ENCODE peak calls at places on chromosomes 12 and 14, in seven cellular contexts. U, B, J, E, C, P and X are unnamed samples.

GRCh38 chr12:85036736-85037135 is 585 bp downstream of the LRRIQ1 start:
- DNase-seq in P (no peak), J (no peak), E (no peak), U (no peak), C (no peak), B (peak), X (no peak)

GRCh38 chr14:54901380-54902142 is 1.1 kb downstream of the GCH1 start:
- DNase-seq in J (no peak), B (peak), P (peak), C (no peak), E (peak), U (no peak), X (no peak)

GRCh38 chr12:3662516-3662915 is 90.4 kb downstream of the CRACR2A start:
- DNase-seq in E (no peak), P (no peak), B (no peak), J (peak), U (no peak), C (no peak), X (peak)

GRCh38 chr12:107337354-107338095 is 244.2 kb upstream of the CRY1 start:
- DNase-seq in B (no peak), C (no peak), J (no peak), P (no peak), E (no peak), U (no peak), X (no peak)

GRCh38 chr12:4449862-4450222 is 4.2 kb upstream of the FGF6 start:
- DNase-seq in U (no peak), E (no peak), B (no peak), C (no peak), P (no peak), J (no peak), X (no peak)

GRCh38 chr14:30559638-30560071 is 697 bp downstream of the G2E3 start:
- DNase-seq in U (no peak), B (no peak), P (peak), E (peak), J (peak), C (no peak), X (peak)

GRCh38 chr12:46667547-46667946 is 158.2 kb downstream of the SLC38A4 start:
- DNase-seq in C (no peak), B (no peak), P (no peak), U (no peak), J (no peak), E (peak), X (no peak)

GRCh38 chr12:122981587-122982493 is 1.4 kb downstream of the ARL6IP4 start:
- DNase-seq in E (no peak), J (no peak), B (no peak), C (no peak), U (no peak), P (no peak), X (no peak)

GRCh38 chr14:77498120-77498979 is at the start of gene ISM2:
- DNase-seq in B (peak), E (peak), U (peak), J (peak), P (peak), C (no peak), X (peak)

GRCh38 chr12:31008961-31009840 is 64.5 kb upstream of the DDX11 start:
- DNase-seq in U (no peak), J (no peak), C (no peak), B (no peak), E (no peak), P (no peak), X (no peak)

GRCh38 chr12:117963836-117964235 is 5.0 kb downstream of the KSR2 start:
- DNase-seq in C (no peak), J (no peak), P (no peak), U (no peak), B (no peak), E (no peak), X (no peak)

GRCh38 chr14:98889836-98890185 is 382.2 kb downstream of the BCL11B start:
- DNase-seq in E (no peak), P (no peak), U (no peak), C (no peak), J (no peak), B (no peak), X (no peak)

GRCh38 chr12:120762093-120762492 is 36.5 kb downstream of the ACADS start:
- DNase-seq in P (no peak), U (no peak), J (no peak), B (no peak), C (no peak), E (no peak), X (no peak)

GRCh38 chr12:127107744-127108143 is 1159.2 kb upstream of the TMEM132C start:
- DNase-seq in C (no peak), P (no peak), U (no peak), B (no peak), J (no peak), E (no peak), X (no peak)

GRCh38 chr14:76784881-76785280 is 23.6 kb downstream of the VASH1 start:
- DNase-seq in E (peak), C (no peak), U (peak), B (peak), J (peak), P (peak), X (peak)

GRCh38 chr14:21734457-21735074 is 60.9 kb upstream of the OR4E1 start:
- DNase-seq in J (peak), C (peak), U (peak), B (peak), E (peak), P (peak), X (peak)

GRCh38 chr14:71022015-71022919 is 115.0 kb downstream of the PCNX1 start:
- DNase-seq in C (no peak), P (no peak), U (no peak), B (no peak), E (no peak), J (no peak), X (no peak)

GRCh38 chr14:58501214-58501816 is 73.8 kb downstream of the KIAA0586 start:
- DNase-seq in C (peak), B (peak), U (peak), E (peak), P (peak), J (peak), X (peak)
- TF ChIP-seq MAX in C (no peak), B (no peak), U (no peak), E (no peak), P (no peak), J (no peak), X (no peak)

GRCh38 chr12:12612403-12612802 is 727 bp downstream of the CREBL2 start:
- DNase-seq in P (peak), B (peak), C (no peak), E (peak), U (no peak), J (peak), X (peak)

GRCh38 chr12:12611512-12612306 is at the start of gene CREBL2:
- DNase-seq in B (peak), U (peak), E (peak), C (peak), P (peak), J (peak), X (peak)

GRCh38 chr12:12608557-12608957 is 3.1 kb upstream of the CREBL2 start:
- DNase-seq in E (no peak), B (peak), U (no peak), P (no peak), J (peak), C (peak), X (peak)

GRCh38 chr12:12609692-12610091 is 2.0 kb upstream of the CREBL2 start:
- DNase-seq in P (no peak), E (no peak), C (no peak), U (no peak), B (no peak), J (no peak), X (no peak)

GRCh38 chr12:12610711-12611110 is 965 bp upstream of the CREBL2 start:
- DNase-seq in U (no peak), B (no peak), J (no peak), E (no peak), P (no peak), C (no peak), X (no peak)
- H3K4me3 ChIP-seq in U (no peak), B (peak), J (peak), E (no peak), P (no peak), C (no peak), X (peak)

DNA sequence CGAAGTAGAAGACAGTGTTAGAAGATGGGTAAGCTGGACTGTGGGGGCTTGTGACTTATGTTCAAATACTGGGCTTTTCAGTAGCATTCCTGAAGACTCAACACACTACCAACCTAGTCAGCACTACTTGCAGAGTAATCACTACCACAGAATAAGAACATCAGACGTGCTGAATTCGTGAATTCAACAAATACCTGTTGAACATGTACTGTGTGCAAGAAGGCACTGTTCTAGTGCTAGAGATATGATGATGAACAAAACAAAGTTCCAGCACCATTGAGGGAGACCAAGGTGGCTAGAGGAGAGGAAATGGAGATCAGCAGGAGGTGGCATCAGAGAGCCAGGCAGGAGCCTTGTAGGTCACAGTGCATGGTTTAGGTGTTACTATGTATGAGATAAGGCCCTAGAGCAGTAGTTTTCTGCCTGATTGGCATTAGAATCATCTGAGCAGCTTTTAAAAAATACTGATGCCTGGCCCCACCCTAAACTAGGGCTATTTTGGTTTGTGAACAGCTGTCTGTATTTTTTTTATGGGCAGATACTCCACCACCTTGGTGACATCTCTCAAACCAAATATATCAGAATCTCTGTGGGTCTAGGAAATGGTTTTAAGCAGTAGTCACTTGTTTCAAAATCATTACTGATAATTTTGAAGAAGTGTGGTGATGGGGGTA is 26.8 kb downstream of the FERMT2 start:
- DNase-seq in P (no peak), C (no peak), E (no peak), J (peak), B (no peak), U (no peak), X (no peak)
- TF ChIP-seq CTCF in P (peak), C (peak), E (no peak), J (peak), B (peak), U (peak), X (no peak)

DNA sequence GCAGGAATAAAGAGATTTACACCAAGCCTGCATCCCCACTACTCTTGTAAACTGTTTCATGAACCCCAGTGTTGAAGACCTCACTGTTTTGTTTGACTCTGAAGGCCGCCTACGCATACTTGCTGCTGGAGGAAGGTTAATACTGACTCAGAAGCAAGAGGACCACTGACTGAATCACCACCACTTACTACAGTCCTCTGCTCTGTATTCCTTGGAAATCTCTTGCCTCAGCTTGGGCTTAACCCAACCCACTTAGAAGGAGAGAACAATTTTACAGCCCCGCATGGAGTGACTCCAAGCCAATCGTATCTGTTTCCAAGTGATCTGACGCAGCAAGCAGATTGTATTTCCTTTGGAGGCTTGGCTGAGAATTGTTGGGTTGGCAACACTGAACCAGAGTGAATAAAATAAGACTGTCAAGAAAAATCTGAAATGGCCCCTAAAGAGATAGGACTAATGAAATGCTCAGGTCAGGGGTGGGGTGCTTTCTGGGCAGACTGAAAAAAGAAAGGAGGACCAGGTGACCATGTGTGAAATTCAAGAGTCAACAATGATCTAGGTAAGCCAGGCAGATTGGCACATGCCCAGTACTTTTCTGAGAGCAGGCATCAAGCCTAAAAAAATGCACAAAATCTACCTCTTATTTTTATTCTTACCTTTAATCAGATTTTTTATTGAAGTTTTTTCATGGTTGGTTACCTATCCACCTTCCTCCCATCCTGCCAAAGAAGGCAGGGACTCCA is 248.5 kb downstream of the ZFP36L1 start:
- DNase-seq in C (no peak), E (peak), B (no peak), J (no peak), U (no peak), P (no peak), X (no peak)
- TF ChIP-seq MAX in C (no peak), E (no peak), B (no peak), J (no peak), U (no peak), P (no peak), X (no peak)

GRCh38 chr12:24903305-24904088 is 45.4 kb downstream of the BCAT1 start:
- DNase-seq in U (no peak), P (no peak), J (no peak), B (no peak), E (peak), C (no peak), X (no peak)
- H3K4me3 ChIP-seq in U (no peak), P (no peak), J (no peak), B (no peak), E (peak), C (peak), X (no peak)

GRCh38 chr12:88571543-88571942 is 8.7 kb downstream of the KITLG start:
- DNase-seq in B (no peak), C (no peak), P (no peak), J (no peak), E (no peak), U (no peak), X (no peak)

GRCh38 chr12:88575361-88575959 is 4.8 kb downstream of the KITLG start:
- DNase-seq in U (no peak), C (no peak), B (no peak), J (no peak), P (no peak), E (no peak), X (no peak)

GRCh38 chr12:88577537-88577936 is 2.7 kb downstream of the KITLG start:
- DNase-seq in E (peak), B (peak), U (no peak), P (no peak), J (no peak), C (no peak), X (no peak)

GRCh38 chr12:88572785-88573565 is 7.3 kb downstream of the KITLG start:
- DNase-seq in P (no peak), C (no peak), E (peak), U (no peak), B (no peak), J (no peak), X (no peak)

DNA sequence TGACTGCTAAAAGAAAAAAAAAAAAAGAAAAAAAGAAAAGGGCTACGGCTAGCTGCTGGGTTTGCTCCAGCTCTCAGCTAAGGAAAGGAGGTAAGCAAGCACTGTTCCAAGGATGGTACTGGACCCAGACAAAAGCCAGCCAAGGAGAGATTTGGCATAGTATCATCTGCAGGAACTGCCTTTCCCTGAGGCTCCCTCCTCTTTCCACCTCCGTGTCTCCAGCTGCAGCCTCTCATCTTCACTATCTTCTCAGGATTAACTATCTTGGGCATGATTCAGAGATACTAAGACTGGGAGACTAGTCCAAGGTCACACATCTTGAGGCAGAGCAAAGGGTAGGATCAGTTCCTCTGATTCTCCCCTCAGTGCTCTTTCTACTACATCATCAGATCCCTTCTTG is 6.0 kb downstream of the KITLG start:
- DNase-seq in E (no peak), J (no peak), U (no peak), B (no peak), P (no peak), C (no peak), X (no peak)
- TF ChIP-seq CTCF in E (no peak), J (no peak), U (no peak), B (no peak), P (no peak), C (no peak), X (no peak)

DNA sequence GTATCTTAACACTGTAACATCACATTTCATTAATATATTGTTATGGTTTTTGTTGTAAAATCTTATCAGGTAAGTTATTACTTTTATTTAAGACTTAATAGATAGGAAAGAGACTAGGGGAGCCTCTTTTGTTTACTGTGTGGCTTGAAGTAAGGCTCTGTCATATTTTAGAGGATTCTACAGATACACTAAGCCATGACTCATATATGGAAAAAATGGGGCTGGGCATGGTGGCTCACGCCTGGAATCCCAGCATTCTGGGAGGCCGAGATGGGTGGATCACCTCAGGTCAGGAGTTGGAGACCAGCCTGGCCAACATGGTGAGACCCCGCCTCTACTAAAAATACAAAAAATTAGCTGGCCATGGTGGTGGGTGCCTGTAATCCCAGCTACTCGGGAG is 23.6 kb upstream of the NPFF start:
- DNase-seq in J (no peak), P (no peak), E (no peak), U (no peak), B (no peak), C (no peak), X (no peak)
- TF ChIP-seq MAX in J (no peak), P (no peak), E (no peak), U (no peak), B (no peak), C (no peak), X (no peak)

DNA sequence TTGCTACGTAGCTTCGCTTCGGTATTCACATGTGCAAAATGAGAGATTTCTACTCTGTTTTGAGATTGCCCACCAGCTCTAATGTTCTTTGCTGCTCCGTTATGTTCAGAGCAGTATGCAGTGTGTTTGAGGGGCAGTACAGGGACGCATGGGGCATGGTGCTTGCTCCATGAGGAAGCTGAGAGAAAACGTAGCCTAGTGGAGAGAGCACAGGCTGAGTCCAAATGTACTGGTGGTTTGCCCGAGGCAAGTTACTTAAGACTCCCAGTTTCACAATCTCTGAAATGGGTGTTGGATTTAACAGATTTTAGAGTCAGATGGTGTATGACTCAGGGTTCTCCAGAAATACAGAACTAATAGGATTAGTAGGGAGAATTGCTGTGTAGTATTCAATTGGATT is 310.5 kb downstream of the ETNK1 start:
- DNase-seq in B (no peak), C (no peak), P (no peak), J (no peak), U (no peak), E (no peak), X (peak)
- H3K4me3 ChIP-seq in B (peak), C (no peak), P (no peak), J (no peak), U (no peak), E (no peak), X (peak)